ENCODE peak calls at places on chromosomes 16 and 17, in ten cellular contexts. One of them, this sample, is unnamed.

GRCh38 chr17:75850928-75851692 is 4.0 kb downstream of the WBP2 start:
- DNase-seq in lung: no peak
- DNase-seq in tibial nerve: no peak
- DNase-seq in SK-MEL-5: peak
- DNase-seq in caudate nucleus: no peak
- DNase-seq in SK-N-SH: no peak
- DNase-seq in hippocampal formation: peak
- DNase-seq in frontal cortex: no peak
- DNase-seq in fibroblast of lung: peak
- DNase-seq in SW480: no peak
- DNase-seq in this sample: peak

GRCh38 chr16:85617948-85618347 is 4.8 kb downstream of the GSE1 start:
- DNase-seq in SK-MEL-5: no peak
- DNase-seq in caudate nucleus: no peak
- DNase-seq in frontal cortex: no peak
- DNase-seq in fibroblast of lung: no peak
- DNase-seq in tibial nerve: no peak
- DNase-seq in SW480: no peak
- DNase-seq in SK-N-SH: no peak
- DNase-seq in lung: peak
- DNase-seq in hippocampal formation: no peak
- DNase-seq in this sample: no peak

GRCh38 chr16:85759136-85759535 is 8.2 kb upstream of the C16orf74 start:
- DNase-seq in SK-MEL-5: no peak
- DNase-seq in SW480: no peak
- DNase-seq in caudate nucleus: no peak
- DNase-seq in tibial nerve: no peak
- DNase-seq in hippocampal formation: no peak
- DNase-seq in SK-N-SH: no peak
- DNase-seq in fibroblast of lung: no peak
- DNase-seq in frontal cortex: no peak
- DNase-seq in lung: no peak
- DNase-seq in this sample: no peak

GRCh38 chr16:87790278-87791023 is 24.7 kb upstream of the KLHDC4 start:
- DNase-seq in tibial nerve: no peak
- DNase-seq in SK-N-SH: peak
- DNase-seq in frontal cortex: no peak
- DNase-seq in lung: no peak
- DNase-seq in hippocampal formation: no peak
- DNase-seq in caudate nucleus: no peak
- DNase-seq in SK-MEL-5: peak
- DNase-seq in fibroblast of lung: no peak
- DNase-seq in SW480: no peak
- DNase-seq in this sample: peak

GRCh38 chr16:70730944-70731343 is 45.1 kb upstream of the MTSS2 start:
- DNase-seq in fibroblast of lung: no peak
- DNase-seq in caudate nucleus: no peak
- DNase-seq in SK-MEL-5: no peak
- DNase-seq in hippocampal formation: no peak
- DNase-seq in SW480: no peak
- DNase-seq in frontal cortex: no peak
- DNase-seq in lung: no peak
- DNase-seq in SK-N-SH: no peak
- DNase-seq in tibial nerve: no peak
- DNase-seq in this sample: peak

GRCh38 chr16:14309906-14310305 is 238.8 kb downstream of the MRTFB start:
- DNase-seq in caudate nucleus: no peak
- DNase-seq in SK-MEL-5: no peak
- DNase-seq in fibroblast of lung: peak
- DNase-seq in frontal cortex: no peak
- DNase-seq in SK-N-SH: no peak
- DNase-seq in hippocampal formation: no peak
- DNase-seq in tibial nerve: no peak
- DNase-seq in SW480: no peak
- DNase-seq in lung: no peak
- DNase-seq in this sample: no peak

GRCh38 chr17:56593073-56593740 is at the start of gene NOG:
- DNase-seq in caudate nucleus: no peak
- DNase-seq in frontal cortex: peak
- DNase-seq in fibroblast of lung: peak
- DNase-seq in lung: peak
- DNase-seq in SK-N-SH: peak
- DNase-seq in SK-MEL-5: no peak
- DNase-seq in hippocampal formation: peak
- DNase-seq in tibial nerve: peak
- DNase-seq in SW480: peak
- DNase-seq in this sample: no peak

GRCh38 chr17:82767041-82767754 is 15.3 kb downstream of the TBCD start:
- DNase-seq in SK-N-SH: peak
- DNase-seq in lung: peak
- DNase-seq in tibial nerve: peak
- DNase-seq in SW480: no peak
- DNase-seq in caudate nucleus: no peak
- DNase-seq in frontal cortex: peak
- DNase-seq in hippocampal formation: peak
- DNase-seq in SK-MEL-5: peak
- DNase-seq in fibroblast of lung: peak
- DNase-seq in this sample: peak

GRCh38 chr16:4684030-4684715 is 9.2 kb upstream of the NUDT16L1 start:
- DNase-seq in SW480: no peak
- DNase-seq in fibroblast of lung: no peak
- DNase-seq in tibial nerve: no peak
- DNase-seq in SK-MEL-5: no peak
- DNase-seq in SK-N-SH: no peak
- DNase-seq in hippocampal formation: no peak
- DNase-seq in frontal cortex: no peak
- DNase-seq in lung: no peak
- DNase-seq in caudate nucleus: no peak
- DNase-seq in this sample: no peak

This sample was measured in substantia nigra.